ENCODE peak calls at places on chromosome 1, in nine cellular contexts. One of them, this sample, is unnamed.

GRCh38 chr1:7675431-7676273 is 95.4 kb upstream of the VAMP3 start:
- DNase-seq in OCI-LY7: no peak
- DNase-seq in NCI-H510A treated with DMSO at 0.1 percent for 48 hours: no peak
- DNase-seq in adipocyte: no peak
- DNase-seq in GM23338: no peak
- DNase-seq in pancreas: no peak
- DNase-seq in stimulated activated CD4-positive, alpha-beta T cell treated with anti-CD3 and anti-CD28 coated beads, Interleukin-12 subunit alpha, Interleukin-12 subunit beta, amount 100 ng/mL, for 4 hours: no peak
- DNase-seq in glomerular endothelial cell: no peak
- DNase-seq in activated CD4-positive, CD25-positive, alpha-beta regulatory T cell treated with anti-CD3 and anti-CD28 coated beads, Interleukin-2, amount 50 U/mL, for 72 hours: no peak
- DNase-seq in this sample: no peak

GRCh38 chr1:147676306-147677085 is 6.2 kb upstream of the ACP6 start:
- DNase-seq in OCI-LY7: no peak
- DNase-seq in NCI-H510A treated with DMSO at 0.1 percent for 48 hours: no peak
- DNase-seq in adipocyte: peak
- DNase-seq in GM23338: no peak
- DNase-seq in pancreas: no peak
- DNase-seq in stimulated activated CD4-positive, alpha-beta T cell treated with anti-CD3 and anti-CD28 coated beads, Interleukin-12 subunit alpha, Interleukin-12 subunit beta, amount 100 ng/mL, for 4 hours: no peak
- DNase-seq in glomerular endothelial cell: no peak
- DNase-seq in activated CD4-positive, CD25-positive, alpha-beta regulatory T cell treated with anti-CD3 and anti-CD28 coated beads, Interleukin-2, amount 50 U/mL, for 72 hours: no peak
- DNase-seq in this sample: no peak

GRCh38 chr1:17265162-17265561 is 16.3 kb downstream of the PADI3 start:
- DNase-seq in OCI-LY7: no peak
- DNase-seq in NCI-H510A treated with DMSO at 0.1 percent for 48 hours: no peak
- DNase-seq in adipocyte: peak
- DNase-seq in GM23338: peak
- DNase-seq in pancreas: no peak
- DNase-seq in stimulated activated CD4-positive, alpha-beta T cell treated with anti-CD3 and anti-CD28 coated beads, Interleukin-12 subunit alpha, Interleukin-12 subunit beta, amount 100 ng/mL, for 4 hours: no peak
- DNase-seq in glomerular endothelial cell: no peak
- DNase-seq in activated CD4-positive, CD25-positive, alpha-beta regulatory T cell treated with anti-CD3 and anti-CD28 coated beads, Interleukin-2, amount 50 U/mL, for 72 hours: no peak
- DNase-seq in this sample: no peak

GRCh38 chr1:53822931-53823330 is 15.2 kb downstream of the NDC1 start:
- DNase-seq in OCI-LY7: no peak
- DNase-seq in NCI-H510A treated with DMSO at 0.1 percent for 48 hours: no peak
- DNase-seq in adipocyte: no peak
- DNase-seq in GM23338: no peak
- DNase-seq in pancreas: no peak
- DNase-seq in stimulated activated CD4-positive, alpha-beta T cell treated with anti-CD3 and anti-CD28 coated beads, Interleukin-12 subunit alpha, Interleukin-12 subunit beta, amount 100 ng/mL, for 4 hours: no peak
- DNase-seq in glomerular endothelial cell: no peak
- DNase-seq in activated CD4-positive, CD25-positive, alpha-beta regulatory T cell treated with anti-CD3 and anti-CD28 coated beads, Interleukin-2, amount 50 U/mL, for 72 hours: no peak
- DNase-seq in this sample: no peak

GRCh38 chr1:233627823-233628222 is 13.9 kb downstream of the KCNK1 start:
- DNase-seq in OCI-LY7: no peak
- DNase-seq in NCI-H510A treated with DMSO at 0.1 percent for 48 hours: no peak
- DNase-seq in adipocyte: no peak
- DNase-seq in GM23338: no peak
- DNase-seq in pancreas: no peak
- DNase-seq in stimulated activated CD4-positive, alpha-beta T cell treated with anti-CD3 and anti-CD28 coated beads, Interleukin-12 subunit alpha, Interleukin-12 subunit beta, amount 100 ng/mL, for 4 hours: no peak
- DNase-seq in glomerular endothelial cell: no peak
- DNase-seq in activated CD4-positive, CD25-positive, alpha-beta regulatory T cell treated with anti-CD3 and anti-CD28 coated beads, Interleukin-2, amount 50 U/mL, for 72 hours: no peak
- DNase-seq in this sample: no peak

GRCh38 chr1:30905898-30906620 is 2.5 kb downstream of the SDC3 start:
- DNase-seq in OCI-LY7: no peak
- DNase-seq in NCI-H510A treated with DMSO at 0.1 percent for 48 hours: no peak
- DNase-seq in adipocyte: no peak
- DNase-seq in GM23338: no peak
- DNase-seq in pancreas: no peak
- DNase-seq in stimulated activated CD4-positive, alpha-beta T cell treated with anti-CD3 and anti-CD28 coated beads, Interleukin-12 subunit alpha, Interleukin-12 subunit beta, amount 100 ng/mL, for 4 hours: no peak
- DNase-seq in glomerular endothelial cell: no peak
- DNase-seq in activated CD4-positive, CD25-positive, alpha-beta regulatory T cell treated with anti-CD3 and anti-CD28 coated beads, Interleukin-2, amount 50 U/mL, for 72 hours: no peak
- DNase-seq in this sample: no peak

GRCh38 chr1:25617626-25618432 is 1.2 kb downstream of the MAN1C1 start:
- DNase-seq in OCI-LY7: no peak
- DNase-seq in NCI-H510A treated with DMSO at 0.1 percent for 48 hours: no peak
- DNase-seq in adipocyte: no peak
- DNase-seq in GM23338: peak
- DNase-seq in pancreas: peak
- DNase-seq in stimulated activated CD4-positive, alpha-beta T cell treated with anti-CD3 and anti-CD28 coated beads, Interleukin-12 subunit alpha, Interleukin-12 subunit beta, amount 100 ng/mL, for 4 hours: no peak
- DNase-seq in glomerular endothelial cell: no peak
- DNase-seq in activated CD4-positive, CD25-positive, alpha-beta regulatory T cell treated with anti-CD3 and anti-CD28 coated beads, Interleukin-2, amount 50 U/mL, for 72 hours: no peak
- DNase-seq in this sample: no peak

GRCh38 chr1:59511476-59512465 is 214.9 kb downstream of the FGGY start:
- DNase-seq in OCI-LY7: no peak
- DNase-seq in NCI-H510A treated with DMSO at 0.1 percent for 48 hours: no peak
- DNase-seq in adipocyte: peak
- DNase-seq in GM23338: no peak
- DNase-seq in pancreas: no peak
- DNase-seq in stimulated activated CD4-positive, alpha-beta T cell treated with anti-CD3 and anti-CD28 coated beads, Interleukin-12 subunit alpha, Interleukin-12 subunit beta, amount 100 ng/mL, for 4 hours: no peak
- DNase-seq in glomerular endothelial cell: no peak
- DNase-seq in activated CD4-positive, CD25-positive, alpha-beta regulatory T cell treated with anti-CD3 and anti-CD28 coated beads, Interleukin-2, amount 50 U/mL, for 72 hours: no peak
- DNase-seq in this sample: no peak

GRCh38 chr1:182377175-182377574 is 14.4 kb downstream of the GLUL start:
- DNase-seq in OCI-LY7: no peak
- DNase-seq in NCI-H510A treated with DMSO at 0.1 percent for 48 hours: no peak
- DNase-seq in adipocyte: no peak
- DNase-seq in GM23338: no peak
- DNase-seq in pancreas: no peak
- DNase-seq in stimulated activated CD4-positive, alpha-beta T cell treated with anti-CD3 and anti-CD28 coated beads, Interleukin-12 subunit alpha, Interleukin-12 subunit beta, amount 100 ng/mL, for 4 hours: no peak
- DNase-seq in glomerular endothelial cell: no peak
- DNase-seq in activated CD4-positive, CD25-positive, alpha-beta regulatory T cell treated with anti-CD3 and anti-CD28 coated beads, Interleukin-2, amount 50 U/mL, for 72 hours: no peak
- DNase-seq in this sample: no peak

GRCh38 chr1:247337961-247338360 is 6.3 kb upstream of the ZNF496 start:
- DNase-seq in OCI-LY7: no peak
- DNase-seq in NCI-H510A treated with DMSO at 0.1 percent for 48 hours: no peak
- DNase-seq in adipocyte: no peak
- DNase-seq in GM23338: no peak
- DNase-seq in pancreas: no peak
- DNase-seq in stimulated activated CD4-positive, alpha-beta T cell treated with anti-CD3 and anti-CD28 coated beads, Interleukin-12 subunit alpha, Interleukin-12 subunit beta, amount 100 ng/mL, for 4 hours: no peak
- DNase-seq in glomerular endothelial cell: no peak
- DNase-seq in activated CD4-positive, CD25-positive, alpha-beta regulatory T cell treated with anti-CD3 and anti-CD28 coated beads, Interleukin-2, amount 50 U/mL, for 72 hours: no peak
- DNase-seq in this sample: no peak

GRCh38 chr1:92184632-92185031 is 33.1 kb upstream of the C1orf146 start:
- DNase-seq in OCI-LY7: no peak
- DNase-seq in NCI-H510A treated with DMSO at 0.1 percent for 48 hours: no peak
- DNase-seq in adipocyte: peak
- DNase-seq in GM23338: peak
- DNase-seq in pancreas: no peak
- DNase-seq in stimulated activated CD4-positive, alpha-beta T cell treated with anti-CD3 and anti-CD28 coated beads, Interleukin-12 subunit alpha, Interleukin-12 subunit beta, amount 100 ng/mL, for 4 hours: no peak
- DNase-seq in glomerular endothelial cell: no peak
- DNase-seq in activated CD4-positive, CD25-positive, alpha-beta regulatory T cell treated with anti-CD3 and anti-CD28 coated beads, Interleukin-2, amount 50 U/mL, for 72 hours: no peak
- DNase-seq in this sample: no peak

GRCh38 chr1:46689326-46689725 is 17.7 kb downstream of the TEX38 start:
- DNase-seq in OCI-LY7: no peak
- DNase-seq in NCI-H510A treated with DMSO at 0.1 percent for 48 hours: no peak
- DNase-seq in adipocyte: no peak
- DNase-seq in GM23338: no peak
- DNase-seq in pancreas: no peak
- DNase-seq in stimulated activated CD4-positive, alpha-beta T cell treated with anti-CD3 and anti-CD28 coated beads, Interleukin-12 subunit alpha, Interleukin-12 subunit beta, amount 100 ng/mL, for 4 hours: no peak
- DNase-seq in glomerular endothelial cell: no peak
- DNase-seq in activated CD4-positive, CD25-positive, alpha-beta regulatory T cell treated with anti-CD3 and anti-CD28 coated beads, Interleukin-2, amount 50 U/mL, for 72 hours: no peak
- DNase-seq in this sample: no peak

GRCh38 chr1:39988618-39989343 is 33.8 kb downstream of the MFSD2A start:
- DNase-seq in OCI-LY7: no peak
- DNase-seq in NCI-H510A treated with DMSO at 0.1 percent for 48 hours: peak
- DNase-seq in adipocyte: no peak
- DNase-seq in GM23338: no peak
- DNase-seq in pancreas: no peak
- DNase-seq in stimulated activated CD4-positive, alpha-beta T cell treated with anti-CD3 and anti-CD28 coated beads, Interleukin-12 subunit alpha, Interleukin-12 subunit beta, amount 100 ng/mL, for 4 hours: no peak
- DNase-seq in glomerular endothelial cell: no peak
- DNase-seq in activated CD4-positive, CD25-positive, alpha-beta regulatory T cell treated with anti-CD3 and anti-CD28 coated beads, Interleukin-2, amount 50 U/mL, for 72 hours: no peak
- DNase-seq in this sample: no peak

GRCh38 chr1:10280442-10281350 is 70.3 kb downstream of the KIF1B start:
- DNase-seq in OCI-LY7: no peak
- DNase-seq in NCI-H510A treated with DMSO at 0.1 percent for 48 hours: no peak
- DNase-seq in adipocyte: peak
- DNase-seq in GM23338: no peak
- DNase-seq in pancreas: no peak
- DNase-seq in stimulated activated CD4-positive, alpha-beta T cell treated with anti-CD3 and anti-CD28 coated beads, Interleukin-12 subunit alpha, Interleukin-12 subunit beta, amount 100 ng/mL, for 4 hours: no peak
- DNase-seq in glomerular endothelial cell: no peak
- DNase-seq in activated CD4-positive, CD25-positive, alpha-beta regulatory T cell treated with anti-CD3 and anti-CD28 coated beads, Interleukin-2, amount 50 U/mL, for 72 hours: no peak
- DNase-seq in this sample: no peak

This sample was measured in NK-92 treated with Interleukin-12 subunit alpha and Interleukin-12 subunit beta, amount 100 ng/mL, for 24 hours.